ENCODE peak calls at places on chromosomes 6 and 20, in nine cellular contexts. G is effector memory CD4-positive, alpha-beta T cell; R is right lobe of liver; J is HAP-1; D is CD8-positive, alpha-beta T cell; N is heart right ventricle; Z is breast epithelium; X is endodermal cell; I is T-helper 17 cell. F is an unnamed sample. For H3K9me3, the result is how much of the 10 kb centered on the place peaks cover.

GRCh38 chr6:122789078-122789861 is at the start of gene SMPDL3A:
- DNase-seq in G (no peak), R (peak), J (peak), D (no peak), N (peak), Z (peak), X (peak), I (no peak), F (no peak)

GRCh38 chr6:29746050-29746449 is 22.8 kb downstream of the HLA-F start:
- DNase-seq in G (no peak), R (no peak), J (no peak), D (no peak), N (no peak), Z (no peak), X (no peak), I (no peak), F (no peak)

GRCh38 chr6:3294921-3295871 is 36.4 kb downstream of the PSMG4 start:
- DNase-seq in G (no peak), R (peak), J (no peak), D (no peak), N (no peak), Z (no peak), X (peak), I (no peak), F (no peak)

GRCh38 chr6:44254201-44254956 is 2.9 kb downstream of the SLC35B2 start:
- DNase-seq in G (no peak), R (peak), J (peak), D (no peak), N (no peak), Z (no peak), X (peak), I (no peak), F (no peak)

GRCh38 chr20:3258429-3258828 is 19.4 kb upstream of the SLC4A11 start:
- DNase-seq in G (no peak), R (no peak), J (no peak), D (no peak), N (no peak), Z (no peak), X (no peak), I (no peak), F (no peak)

GRCh38 chr6:162078667-162079066 is 648.9 kb downstream of the PRKN start:
- DNase-seq in G (no peak), R (no peak), J (no peak), D (no peak), N (no peak), Z (no peak), X (no peak), I (no peak), F (no peak)

GRCh38 chr20:52731086-52731485 is 241.1 kb upstream of the TSHZ2 start:
- DNase-seq in G (no peak), R (no peak), J (no peak), D (no peak), N (no peak), Z (peak), X (peak), I (no peak), F (no peak)

GRCh38 chr6:44508646-44509045 is 121.1 kb downstream of the CDC5L start:
- DNase-seq in G (no peak), R (no peak), J (no peak), D (no peak), N (no peak), Z (no peak), X (no peak), I (no peak), F (no peak)

GRCh38 chr6:11681357-11681756 is 97.2 kb downstream of the ADTRP start:
- DNase-seq in G (no peak), R (no peak), J (no peak), D (no peak), N (no peak), Z (no peak), X (no peak), I (no peak), F (no peak)
- H3K9me3 ChIP-seq in G (under half), R (under half), J (under half), D (under half), N (under half), Z (under half), X (under half), I (under half), F (under half)

DNA sequence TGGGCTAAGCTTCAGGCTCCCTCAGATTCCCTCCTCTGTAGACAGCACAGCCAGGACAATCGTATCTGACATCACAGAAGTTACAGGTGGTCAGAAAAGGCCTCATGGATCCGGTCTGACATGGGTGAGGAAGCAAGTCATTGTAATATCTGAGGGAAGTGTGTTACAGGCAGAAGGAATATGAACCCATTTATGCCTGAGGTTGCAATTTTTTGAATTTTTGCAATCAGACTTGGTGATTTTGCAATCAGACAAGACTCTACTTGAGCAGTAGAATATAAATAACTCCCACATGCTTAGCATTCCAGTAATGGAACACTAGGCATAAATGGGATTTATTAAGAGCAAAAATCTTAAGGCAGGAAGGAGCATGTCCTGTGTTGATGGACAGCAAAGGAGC is 52.1 kb downstream of the CBLN4 start:
- DNase-seq in G (no peak), R (no peak), J (no peak), D (no peak), N (no peak), Z (no peak), X (no peak), I (no peak), F (no peak)
- H3K9me3 ChIP-seq in G (under half), R (under half), J (under half), D (under half), N (under half), Z (under half), X (half or more), I (under half), F (under half)

GRCh38 chr6:89941031-89941775 is 46.9 kb downstream of the GJA10 start:
- DNase-seq in G (no peak), R (no peak), J (no peak), D (no peak), N (no peak), Z (peak), X (no peak), I (no peak), F (no peak)

GRCh38 chr6:89942601-89943000 is 48.3 kb downstream of the GJA10 start:
- DNase-seq in G (no peak), R (no peak), J (no peak), D (no peak), N (no peak), Z (no peak), X (no peak), I (no peak), F (no peak)

GRCh38 chr6:89940225-89941027 is 46.2 kb downstream of the GJA10 start:
- DNase-seq in G (peak), R (no peak), J (peak), D (peak), N (peak), Z (peak), X (peak), I (peak), F (peak)

GRCh38 chr6:89944181-89944755 is 50.0 kb downstream of the GJA10 start:
- DNase-seq in G (no peak), R (no peak), J (no peak), D (no peak), N (no peak), Z (no peak), X (no peak), I (no peak), F (no peak)

DNA sequence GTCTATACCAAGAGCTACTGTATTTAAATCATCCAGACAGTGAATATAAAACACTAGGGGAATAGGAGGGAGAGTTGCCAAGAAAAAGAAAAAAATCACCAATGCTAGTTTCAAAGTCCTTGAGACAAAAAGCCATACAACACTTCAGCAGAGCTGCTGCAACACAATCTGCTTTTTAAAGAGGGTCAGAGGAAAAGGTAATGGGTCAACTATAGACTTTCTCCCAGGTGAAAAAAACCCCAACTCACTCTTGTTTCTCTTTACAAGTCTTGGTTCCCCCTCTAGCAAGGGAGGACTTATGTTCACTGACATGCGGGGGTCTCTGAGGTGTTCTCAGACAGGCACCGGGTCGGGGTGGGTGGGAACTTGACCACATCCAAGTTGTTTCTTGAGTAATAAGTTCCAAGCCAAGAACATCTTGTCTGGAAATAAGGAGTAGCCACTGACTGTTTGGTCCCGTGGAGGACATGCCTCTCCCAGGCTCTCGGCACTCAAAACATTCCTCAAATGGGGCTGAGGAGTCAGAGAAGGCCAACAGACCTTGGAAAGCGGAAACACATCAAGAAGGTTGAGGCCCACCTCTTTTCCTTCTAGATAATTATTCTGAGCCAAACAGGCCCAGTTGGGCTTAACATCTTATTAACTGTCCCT is 47.7 kb downstream of the GJA10 start:
- DNase-seq in G (no peak), R (no peak), J (no peak), D (no peak), N (no peak), Z (no peak), X (no peak), I (no peak), F (no peak)
- H3K9me3 ChIP-seq in G (under half), R (under half), J (under half), D (under half), N (under half), Z (under half), X (under half), I (under half), F (under half)

DNA sequence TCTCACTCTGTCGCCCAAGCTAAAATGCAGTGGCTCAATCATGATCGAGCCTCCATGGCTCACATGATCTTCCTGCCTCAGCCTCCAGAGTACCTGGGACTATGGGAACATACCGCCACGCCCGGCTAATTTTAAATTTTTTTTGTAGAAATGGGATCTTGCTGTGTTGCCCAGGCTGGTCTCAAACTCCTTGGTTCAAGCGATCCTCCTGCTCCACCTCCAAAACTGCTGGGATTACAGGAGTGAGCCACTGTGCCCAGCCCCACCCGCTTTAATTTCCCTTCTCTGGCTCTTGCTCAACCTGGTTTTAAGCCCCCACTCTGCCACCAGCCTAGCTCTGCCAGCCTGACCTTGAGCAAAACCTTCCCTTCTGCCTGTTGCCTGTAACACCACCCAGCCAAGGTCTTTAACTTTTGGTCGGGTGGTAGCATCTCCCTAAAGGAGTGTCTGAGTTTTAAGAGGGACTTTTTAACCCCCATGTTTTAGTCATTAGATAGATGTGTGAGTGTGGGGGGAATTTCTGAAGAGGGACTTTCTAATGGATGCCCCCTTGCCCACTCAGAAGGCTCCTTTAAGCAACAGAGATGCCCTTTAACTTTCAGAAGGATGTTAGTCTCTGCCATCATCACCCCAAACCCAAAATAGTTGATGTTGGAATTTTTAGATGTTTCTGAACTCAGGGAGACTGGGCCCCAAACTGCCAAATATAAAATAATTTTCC is 71.8 kb upstream of the FOXP4 start:
- DNase-seq in G (no peak), R (no peak), J (no peak), D (no peak), N (no peak), Z (no peak), X (no peak), I (no peak), F (no peak)
- H3K9me3 ChIP-seq in G (under half), R (under half), J (under half), D (under half), N (under half), Z (under half), X (under half), I (under half), F (under half)

DNA sequence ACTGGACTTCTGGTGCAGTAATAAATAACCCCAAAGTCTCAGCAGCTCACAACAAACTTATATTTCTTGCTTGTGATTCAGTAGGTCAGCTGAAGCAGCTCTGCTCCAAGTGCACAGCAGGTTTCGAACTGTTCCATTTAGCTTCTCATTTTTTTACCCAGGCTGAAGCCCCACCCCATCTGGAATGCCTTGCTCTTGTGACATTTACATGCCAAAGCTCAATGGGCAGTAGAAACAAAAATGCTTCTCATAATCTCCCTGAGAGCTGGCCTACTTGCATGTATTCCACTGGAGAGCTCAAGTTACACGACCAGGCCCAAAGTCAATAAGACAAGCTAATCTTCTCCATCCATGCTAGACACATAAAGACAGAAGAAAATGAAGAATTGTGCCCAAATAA is 165.2 kb downstream of the HAO1 start:
- DNase-seq in G (no peak), R (no peak), J (peak), D (no peak), N (peak), Z (no peak), X (no peak), I (no peak), F (no peak)
- H3K9me3 ChIP-seq in G (under half), R (under half), J (under half), D (under half), N (under half), Z (under half), X (under half), I (under half), F (under half)

DNA sequence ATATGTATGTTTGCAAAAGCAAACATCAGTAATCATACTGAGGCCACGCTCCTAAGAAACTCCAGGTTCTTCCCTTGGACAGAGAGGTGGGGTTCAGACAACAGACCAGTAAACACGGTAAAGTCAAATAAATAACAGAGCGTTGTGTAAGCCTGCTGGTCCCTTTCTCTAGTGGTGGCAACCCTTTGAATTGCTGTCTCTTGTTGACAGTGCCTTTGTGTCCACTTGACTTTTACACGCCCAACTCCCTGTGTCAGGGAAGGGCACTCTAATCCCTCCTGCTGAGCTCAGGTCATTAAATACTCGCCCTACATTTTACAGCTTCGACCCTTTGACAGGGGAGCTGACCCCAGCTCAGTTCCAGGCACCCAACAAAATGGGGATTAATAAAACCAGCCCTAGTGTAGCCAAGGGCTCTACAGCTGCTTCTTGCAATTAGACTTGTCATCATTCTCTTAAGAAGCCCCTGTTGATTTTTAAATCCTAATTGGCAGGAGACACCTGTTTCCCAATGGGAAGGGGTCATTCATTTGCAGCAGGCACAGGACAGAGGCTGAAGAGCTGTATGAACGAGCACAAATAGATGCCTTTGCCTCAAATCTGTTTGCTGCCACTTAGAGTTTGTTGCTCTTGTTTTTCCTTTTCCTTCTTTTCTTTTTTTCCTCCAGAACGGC is 308.2 kb downstream of the EYA4 start:
- DNase-seq in G (no peak), R (no peak), J (peak), D (no peak), N (no peak), Z (no peak), X (no peak), I (no peak), F (no peak)
- H3K9me3 ChIP-seq in G (under half), R (under half), J (under half), D (under half), N (under half), Z (under half), X (under half), I (under half), F (under half)